ENCODE peak calls at places on chromosomes 4 and X, in six cellular contexts. U, A, E, T, N and B are unnamed samples.

GRCh38 chr4:99875073-99875472 is 19.2 kb downstream of the LAMTOR3 start:
- DNase-seq in U (no peak), A (no peak), E (no peak), T (no peak), N (no peak), B (no peak)

GRCh38 chrX:17046478-17047097 is 100.1 kb downstream of the REPS2 start:
- DNase-seq in U (peak; percentile 21), A (peak; percentile 24), E (peak; percentile 44), T (peak; percentile 41), N (peak; percentile 53), B (peak; percentile 65)

GRCh38 chrX:4572652-4573051 is 859.2 kb upstream of the PRKX start:
- DNase-seq in U (no peak), A (no peak), E (no peak), T (no peak), N (no peak), B (no peak)

GRCh38 chrX:132963846-132964245 is 5.4 kb upstream of the HS6ST2 start:
- DNase-seq in U (no peak), A (no peak), E (no peak), T (no peak), N (no peak), B (no peak)

GRCh38 chr4:7428261-7429068 is 6.3 kb downstream of the PSAPL1 start:
- DNase-seq in U (no peak), A (no peak), E (no peak), T (no peak), N (peak; percentile 53), B (no peak)

GRCh38 chrX:110180176-110180927 is 137.5 kb downstream of the AMMECR1 start:
- DNase-seq in U (no peak), A (no peak), E (peak; percentile 16), T (no peak), N (no peak), B (no peak)

GRCh38 chr4:24856586-24856985 is 56.3 kb downstream of the CCDC149 start:
- DNase-seq in U (peak; percentile 64), A (no peak), E (no peak), T (no peak), N (no peak), B (peak; percentile 9)

GRCh38 chr4:86961605-86962295 is 26.9 kb downstream of the AFF1 start:
- DNase-seq in U (peak; percentile 85), A (peak; percentile 43), E (no peak), T (no peak), N (no peak), B (no peak)

GRCh38 chrX:9188117-9188516 is 154.2 kb upstream of the FAM9B start:
- DNase-seq in U (no peak), A (no peak), E (no peak), T (no peak), N (no peak), B (no peak)

GRCh38 chr4:164383187-164384181 is 370.4 kb upstream of the SMIM31 start:
- DNase-seq in U (no peak), A (no peak), E (no peak), T (no peak), N (peak; percentile 79), B (peak; percentile 23)

GRCh38 chr4:47668810-47669408 is 169.0 kb downstream of the CORIN start:
- DNase-seq in U (no peak), A (peak; percentile 45), E (peak; percentile 36), T (peak; percentile 32), N (no peak), B (no peak)

GRCh38 chrX:52553995-52554642 is 37.3 kb upstream of the XAGE1B start:
- DNase-seq in U (no peak), A (no peak), E (no peak), T (no peak), N (no peak), B (no peak)

GRCh38 chr4:108700358-108700757 is 50.0 kb downstream of the OSTC start:
- DNase-seq in U (no peak), A (no peak), E (no peak), T (no peak), N (no peak), B (no peak)

GRCh38 chr4:145531193-145531592 is 49.5 kb downstream of the SMAD1 start:
- DNase-seq in U (no peak), A (no peak), E (no peak), T (no peak), N (no peak), B (no peak)

GRCh38 chr4:98828801-98829200 is 100.1 kb downstream of the EIF4E start:
- DNase-seq in U (no peak), A (no peak), E (peak; percentile 19), T (peak; percentile 3), N (peak; percentile 51), B (peak; percentile 6)

GRCh38 chrX:111445485-111445884 is 33.5 kb upstream of the DCX start:
- DNase-seq in U (no peak), A (peak; percentile 13), E (peak; percentile 15), T (peak; percentile 21), N (no peak), B (peak; percentile 18)

GRCh38 chr4:168384437-168385141 is 66.0 kb upstream of the DDX60 start:
- DNase-seq in U (no peak), A (no peak), E (no peak), T (no peak), N (no peak), B (no peak)

GRCh38 chr4:86549163-86549788 is 44.8 kb upstream of the PTPN13 start:
- DNase-seq in U (no peak), A (no peak), E (no peak), T (no peak), N (no peak), B (no peak)

GRCh38 chrX:19156223-19156622 is 34.0 kb upstream of the ADGRG2 start:
- DNase-seq in U (no peak), A (no peak), E (no peak), T (no peak), N (no peak), B (peak; percentile 9)

GRCh38 chr4:103364066-103364465 is 165.9 kb upstream of the CENPE start:
- DNase-seq in U (no peak), A (no peak), E (no peak), T (no peak), N (no peak), B (no peak)

GRCh38 chr4:59966758-59967157 is 1233.4 kb upstream of the ADGRL3 start:
- DNase-seq in U (no peak), A (no peak), E (no peak), T (no peak), N (no peak), B (no peak)

GRCh38 chrX:136209016-136209738 is 42.0 kb downstream of the MAP7D3 start:
- DNase-seq in U (no peak), A (peak; percentile 50), E (no peak), T (no peak), N (no peak), B (peak; percentile 22)

GRCh38 chrX:20479896-20480295 is 213.2 kb upstream of the RPS6KA3 start:
- DNase-seq in U (no peak), A (no peak), E (no peak), T (peak; percentile 70), N (no peak), B (no peak)

GRCh38 chrX:118392726-118393125 is 46.8 kb downstream of the WDR44 start:
- DNase-seq in U (no peak), A (no peak), E (no peak), T (no peak), N (no peak), B (no peak)

GRCh38 chr4:9891740-9892139 is 110.3 kb downstream of the DRD5 start:
- DNase-seq in U (no peak), A (no peak), E (no peak), T (no peak), N (no peak), B (no peak)

GRCh38 chr4:166902941-166903340 is 331.4 kb downstream of the SPOCK3 start:
- DNase-seq in U (no peak), A (no peak), E (no peak), T (no peak), N (no peak), B (no peak)

GRCh38 chrX:125205918-125206665 is 113.6 kb upstream of the TEX13C start:
- DNase-seq in U (no peak), A (no peak), E (no peak), T (no peak), N (peak; percentile 45), B (no peak)

DNA sequence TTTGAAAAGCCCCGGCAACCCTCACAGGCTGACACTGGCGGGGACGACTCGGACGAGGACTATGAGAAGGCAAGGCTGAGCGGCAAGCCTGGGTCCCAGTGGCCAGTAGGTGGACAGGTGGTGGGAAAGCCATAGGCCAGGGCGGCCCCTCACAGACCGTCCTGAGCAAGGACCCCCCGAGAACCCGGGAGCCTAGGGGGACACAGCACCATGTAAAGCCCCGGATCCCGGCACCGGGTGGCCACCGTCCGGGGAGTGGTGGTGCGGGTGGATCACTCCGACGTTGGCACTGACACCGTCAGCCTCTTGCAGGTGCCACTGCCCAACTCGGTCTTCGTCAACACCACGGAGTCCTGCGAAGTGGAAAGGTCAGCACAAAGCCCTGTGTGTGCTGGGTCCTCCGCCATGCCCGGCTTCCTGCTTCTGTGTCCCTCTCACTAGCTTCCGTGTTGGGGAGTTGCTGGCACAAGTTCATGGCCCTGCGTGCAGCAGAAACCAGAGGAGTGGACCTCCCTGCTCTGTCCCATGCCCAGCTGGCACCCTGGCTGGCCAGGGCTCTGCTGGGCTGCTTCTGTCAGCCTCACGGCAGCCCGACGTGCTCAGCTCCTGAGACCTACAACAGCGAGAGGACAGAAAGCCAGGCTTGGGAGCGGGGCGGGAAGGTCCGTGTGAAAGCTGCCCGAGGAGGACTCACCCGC is 11.9 kb upstream of the ADD1 start:
- DNase-seq in U (no peak), A (no peak), E (no peak), T (no peak), N (no peak), B (no peak)
- TF ChIP-seq ZNF274 in U (no peak), A (no peak), E (no peak), T (no peak), N (no peak), B (no peak)

DNA sequence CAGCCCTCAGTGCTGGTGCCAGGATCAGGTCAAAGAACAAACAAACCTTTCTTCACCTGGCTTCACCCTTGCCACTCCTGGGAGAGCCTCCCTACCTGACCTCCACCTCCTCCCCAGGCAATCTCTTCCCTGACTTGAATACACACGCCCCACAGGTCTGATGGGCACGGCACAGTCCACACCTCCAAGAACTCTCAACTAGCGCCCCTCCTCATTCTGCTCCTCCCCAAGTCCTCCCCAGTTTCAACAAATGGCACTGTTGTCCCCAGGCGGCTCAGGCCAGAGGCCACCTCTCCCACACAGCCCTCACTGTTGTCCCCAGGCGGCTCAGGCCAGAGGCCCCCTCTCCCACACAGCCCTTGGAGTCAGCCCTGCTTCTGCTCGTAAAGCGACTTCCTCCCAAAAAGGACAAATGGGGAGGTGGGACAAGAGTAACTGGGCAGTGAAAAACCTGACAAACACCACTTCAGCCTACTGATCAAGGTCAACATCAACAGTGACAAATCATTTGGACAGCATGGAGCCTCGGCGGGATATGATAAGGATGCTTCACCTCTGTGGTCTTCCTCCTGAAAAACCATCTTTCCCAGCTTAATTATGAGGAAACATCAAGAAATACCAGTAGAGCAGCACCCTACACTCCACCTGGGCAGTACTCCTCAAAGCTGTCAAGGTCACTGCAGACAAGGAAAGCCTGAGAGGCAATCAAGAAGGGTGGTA is 2.9 kb downstream of the LETM1 start:
- DNase-seq in U (no peak), A (peak; percentile 18), E (no peak), T (no peak), N (no peak), B (no peak)
- H3K4me1 ChIP-seq in U (peaks cover 21% of the 10 kb centered on the region), A (peaks cover 40% of the 10 kb centered on the region), E (peaks cover 31% of the 10 kb centered on the region), T (peaks cover 77% of the 10 kb centered on the region), N (peaks cover 4% of the 10 kb centered on the region), B (peaks cover 19% of the 10 kb centered on the region)

GRCh38 chrX:48918644-48919340 is at the start of gene PIM2:
- DNase-seq in U (peak; percentile 81), A (peak; percentile 87), E (peak; percentile 63), T (peak; percentile 90), N (peak; percentile 82), B (peak; percentile 94)
- TF ChIP-seq ZNF274 in U (no peak), A (no peak), E (no peak), T (peak; percentile 31), N (no peak), B (no peak)

GRCh38 chrX:29299689-29300088 is 712.4 kb downstream of the IL1RAPL1 start:
- DNase-seq in U (no peak), A (no peak), E (peak; percentile 15), T (no peak), N (no peak), B (no peak)
- H3K4me1 ChIP-seq in U (no peaks in the 10 kb centered on the region), A (no peaks in the 10 kb centered on the region), E (no peaks in the 10 kb centered on the region), T (no peaks in the 10 kb centered on the region), N (peaks cover 4% of the 10 kb centered on the region), B (no peaks in the 10 kb centered on the region)